ENCODE peak calls at places on chromosomes 12 and 14, in four cellular contexts. One of them, this sample, is unnamed.

GRCh38 chr12:92108651-92109050 is 37.0 kb downstream of the BTG1 start:
- DNase-seq in neuronal stem cell: no peak
- DNase-seq in IMR-90: peak
- DNase-seq in neural progenitor cell: peak
- DNase-seq in this sample: peak

GRCh38 chr14:91230363-91231035 is 14.0 kb downstream of the GPR68 start:
- DNase-seq in neural progenitor cell: no peak
- DNase-seq in IMR-90: peak
- DNase-seq in neuronal stem cell: no peak
- DNase-seq in this sample: no peak

GRCh38 chr12:105983622-105984325 is 155.0 kb downstream of the NUAK1 start:
- DNase-seq in neural progenitor cell: no peak
- DNase-seq in neuronal stem cell: no peak
- DNase-seq in IMR-90: peak
- DNase-seq in this sample: no peak

GRCh38 chr14:95234426-95234825 is 77.1 kb upstream of the DICER1 start:
- DNase-seq in IMR-90: no peak
- DNase-seq in neural progenitor cell: no peak
- DNase-seq in neuronal stem cell: no peak
- DNase-seq in this sample: no peak

GRCh38 chr12:31585271-31585670 is 5.7 kb downstream of the DENND5B start:
- DNase-seq in neural progenitor cell: peak
- DNase-seq in IMR-90: peak
- DNase-seq in neuronal stem cell: no peak
- DNase-seq in this sample: no peak

GRCh38 chr12:58803893-58804292 is 116.4 kb downstream of the LRIG3 start:
- DNase-seq in neural progenitor cell: no peak
- DNase-seq in neuronal stem cell: no peak
- DNase-seq in IMR-90: peak
- DNase-seq in this sample: no peak

GRCh38 chr12:68623984-68624383 is 13.3 kb downstream of the RAP1B start:
- DNase-seq in neural progenitor cell: no peak
- DNase-seq in neuronal stem cell: no peak
- DNase-seq in IMR-90: peak
- DNase-seq in this sample: no peak

GRCh38 chr12:128944956-128945355 is 91.7 kb downstream of the GLT1D1 start:
- DNase-seq in neuronal stem cell: no peak
- DNase-seq in neural progenitor cell: no peak
- DNase-seq in IMR-90: no peak
- DNase-seq in this sample: no peak

GRCh38 chr14:91348861-91349465 is 68.7 kb downstream of the CCDC88C start:
- DNase-seq in neuronal stem cell: no peak
- DNase-seq in neural progenitor cell: no peak
- DNase-seq in IMR-90: no peak
- DNase-seq in this sample: peak

GRCh38 chr14:34462132-34462893 is at the start of gene SPTSSA:
- DNase-seq in neural progenitor cell: peak
- DNase-seq in IMR-90: peak
- DNase-seq in neuronal stem cell: peak
- DNase-seq in this sample: peak

GRCh38 chr12:50788562-50788961 is 24.7 kb downstream of the ATF1 start:
- DNase-seq in IMR-90: peak
- DNase-seq in neuronal stem cell: no peak
- DNase-seq in neural progenitor cell: no peak
- DNase-seq in this sample: no peak

GRCh38 chr12:24039113-24039525 is 89.6 kb upstream of the SOX5 start:
- DNase-seq in neuronal stem cell: no peak
- DNase-seq in IMR-90: peak
- DNase-seq in neural progenitor cell: no peak
- DNase-seq in this sample: no peak

GRCh38 chr12:86838709-86839108 is 582.5 kb upstream of the MGAT4C start:
- DNase-seq in neuronal stem cell: no peak
- DNase-seq in neural progenitor cell: peak
- DNase-seq in IMR-90: no peak
- DNase-seq in this sample: no peak

GRCh38 chr12:30013051-30013450 is 229.3 kb upstream of the TMTC1 start:
- DNase-seq in IMR-90: no peak
- DNase-seq in neuronal stem cell: no peak
- DNase-seq in neural progenitor cell: peak
- DNase-seq in this sample: no peak

GRCh38 chr12:49414364-49414763 is 47.1 kb downstream of the SPATS2 start:
- DNase-seq in IMR-90: no peak
- DNase-seq in neuronal stem cell: no peak
- DNase-seq in neural progenitor cell: no peak
- DNase-seq in this sample: no peak

GRCh38 chr14:39666386-39666785 is 234.2 kb upstream of the FBXO33 start:
- DNase-seq in neuronal stem cell: no peak
- DNase-seq in IMR-90: no peak
- DNase-seq in neural progenitor cell: no peak
- DNase-seq in this sample: no peak

GRCh38 chr12:114815157-114815556 is 131.2 kb upstream of the TBX3 start:
- DNase-seq in neuronal stem cell: no peak
- DNase-seq in neural progenitor cell: no peak
- DNase-seq in IMR-90: no peak
- DNase-seq in this sample: no peak
- H3K9ac ChIP-seq in neuronal stem cell: no peak
- H3K9ac ChIP-seq in neural progenitor cell: no peak
- H3K9ac ChIP-seq in IMR-90: no peak
- H3K9ac ChIP-seq in this sample: no peak

GRCh38 chr12:90028620-90029051 is 320.0 kb upstream of the ATP2B1 start:
- DNase-seq in neural progenitor cell: no peak
- DNase-seq in neuronal stem cell: no peak
- DNase-seq in IMR-90: peak
- DNase-seq in this sample: no peak

GRCh38 chr12:90026516-90026915 is 317.9 kb upstream of the ATP2B1 start:
- DNase-seq in neural progenitor cell: no peak
- DNase-seq in IMR-90: no peak
- DNase-seq in neuronal stem cell: no peak
- DNase-seq in this sample: no peak

GRCh38 chr12:90027041-90027440 is 318.4 kb upstream of the ATP2B1 start:
- DNase-seq in neural progenitor cell: no peak
- DNase-seq in neuronal stem cell: no peak
- DNase-seq in IMR-90: no peak
- DNase-seq in this sample: no peak

GRCh38 chr12:90027889-90028570 is 319.4 kb upstream of the ATP2B1 start:
- DNase-seq in neural progenitor cell: no peak
- DNase-seq in neuronal stem cell: no peak
- DNase-seq in IMR-90: no peak
- DNase-seq in this sample: no peak

GRCh38 chr12:90029317-90029716 is 320.7 kb upstream of the ATP2B1 start:
- DNase-seq in neuronal stem cell: no peak
- DNase-seq in IMR-90: no peak
- DNase-seq in neural progenitor cell: no peak
- DNase-seq in this sample: no peak
- H3K9ac ChIP-seq in neuronal stem cell: no peak
- H3K9ac ChIP-seq in IMR-90: no peak
- H3K9ac ChIP-seq in neural progenitor cell: no peak
- H3K9ac ChIP-seq in this sample: no peak

DNA sequence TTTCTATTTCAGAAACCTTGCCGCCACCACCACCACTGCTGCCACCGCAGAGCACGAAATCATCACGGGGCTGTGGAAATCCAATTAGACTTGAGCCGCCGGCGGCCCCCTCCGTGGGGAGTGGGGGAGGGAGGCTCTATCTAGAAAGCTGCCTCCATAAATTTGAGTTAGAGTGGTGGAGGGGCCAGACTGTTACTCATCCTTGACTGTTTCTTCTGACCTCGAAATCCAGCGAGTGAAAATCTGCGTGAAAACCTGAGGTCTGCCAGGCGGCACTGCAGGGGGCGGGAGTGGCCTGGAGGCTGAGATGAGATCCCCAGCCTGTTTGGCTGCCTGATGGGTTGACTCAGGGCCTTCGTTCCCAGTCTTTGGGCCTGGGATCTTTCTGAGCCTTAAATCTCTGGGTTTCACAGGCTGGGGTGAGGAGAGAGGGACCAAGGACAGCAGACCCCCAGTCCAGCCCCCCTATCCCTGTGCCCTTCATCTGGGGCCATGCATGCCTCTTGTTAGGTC is 29.9 kb downstream of the TSPAN9 start:
- DNase-seq in neural progenitor cell: peak
- DNase-seq in IMR-90: peak
- DNase-seq in neuronal stem cell: no peak
- DNase-seq in this sample: no peak
- H3K9ac ChIP-seq in neural progenitor cell: no peak
- H3K9ac ChIP-seq in IMR-90: no peak
- H3K9ac ChIP-seq in neuronal stem cell: no peak
- H3K9ac ChIP-seq in this sample: no peak

GRCh38 chr14:59275668-59276067 is 87.2 kb downstream of the DAAM1 start:
- DNase-seq in IMR-90: peak
- DNase-seq in neuronal stem cell: no peak
- DNase-seq in neural progenitor cell: no peak
- DNase-seq in this sample: no peak
- H3K9ac ChIP-seq in IMR-90: no peak
- H3K9ac ChIP-seq in neuronal stem cell: no peak
- H3K9ac ChIP-seq in neural progenitor cell: no peak
- H3K9ac ChIP-seq in this sample: no peak

DNA sequence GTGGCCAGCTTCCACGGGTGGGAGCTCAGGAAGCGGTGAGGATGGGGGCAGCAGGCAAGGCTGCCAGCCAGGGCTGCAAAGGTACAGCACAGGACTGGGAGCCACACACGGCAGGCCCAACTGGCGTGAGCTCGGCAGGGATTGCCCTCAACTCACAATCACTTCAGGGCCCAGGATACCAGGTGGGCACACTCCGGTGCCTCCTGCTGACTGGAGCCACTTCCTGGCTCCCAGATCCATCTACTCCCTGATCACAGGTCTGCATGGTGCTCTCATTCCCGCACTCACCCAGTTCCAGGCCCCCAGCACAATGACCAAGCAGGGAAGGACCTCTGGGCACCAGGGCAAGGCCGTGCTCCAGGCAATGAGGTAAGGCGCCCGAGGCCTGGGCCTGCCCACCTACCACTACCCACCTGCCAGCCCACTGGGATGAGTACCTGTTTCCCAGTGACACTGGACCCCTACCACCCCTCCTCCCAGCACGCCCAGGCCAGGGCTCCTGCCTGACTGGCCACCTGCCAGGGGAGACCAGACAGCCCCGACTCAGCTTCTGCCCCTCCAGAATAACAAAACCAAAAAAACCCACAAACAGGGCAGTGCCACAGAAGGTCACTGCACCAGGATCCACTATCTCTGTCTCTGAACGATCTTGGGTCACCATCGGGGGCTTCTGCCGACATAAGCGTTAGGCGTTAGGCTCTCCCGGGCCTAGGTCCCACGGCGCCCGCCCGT is 1.8 kb downstream of the JAG2 start:
- DNase-seq in neural progenitor cell: no peak
- DNase-seq in neuronal stem cell: no peak
- DNase-seq in IMR-90: no peak
- DNase-seq in this sample: no peak
- H3K9ac ChIP-seq in neural progenitor cell: no peak
- H3K9ac ChIP-seq in neuronal stem cell: peak
- H3K9ac ChIP-seq in IMR-90: no peak
- H3K9ac ChIP-seq in this sample: no peak

GRCh38 chr12:80226576-80226975 is 127.2 kb downstream of the OTOGL start:
- DNase-seq in neuronal stem cell: no peak
- DNase-seq in neural progenitor cell: no peak
- DNase-seq in IMR-90: peak
- DNase-seq in this sample: no peak
- H3K9ac ChIP-seq in neuronal stem cell: no peak
- H3K9ac ChIP-seq in neural progenitor cell: no peak
- H3K9ac ChIP-seq in IMR-90: no peak
- H3K9ac ChIP-seq in this sample: no peak